ENCODE peak calls at places on chromosomes 5 and 9, in six cellular contexts. B, L, H, E, V and D are unnamed samples. For H3K27me3, the result is how much of the 10 kb centered on the place peaks cover.

GRCh38 chr5:138157626-138158025 is 18.4 kb upstream of the NME5 start:
- DNase-seq in H (no peak), V (no peak), B (no peak), L (no peak), E (no peak), D (no peak)

GRCh38 chr9:84305452-84306131 is 35.0 kb downstream of the SLC28A3 start:
- DNase-seq in H (no peak), E (no peak), V (no peak), L (peak), B (no peak), D (no peak)

GRCh38 chr5:81286059-81286617 is 15.2 kb upstream of the ZCCHC9 start:
- DNase-seq in E (no peak), B (no peak), H (no peak), L (peak), V (no peak), D (no peak)

GRCh38 chr9:132942541-132943182 is 1.8 kb downstream of the TSC1 start:
- DNase-seq in L (no peak), E (no peak), V (no peak), B (no peak), H (no peak), D (no peak)

GRCh38 chr9:130220351-130220750 is 45.2 kb upstream of the HMCN2 start:
- DNase-seq in V (no peak), H (no peak), E (no peak), B (no peak), L (peak), D (peak)

GRCh38 chr5:76675364-76675763 is 40.6 kb upstream of the F2R start:
- DNase-seq in V (no peak), B (no peak), E (no peak), H (no peak), L (no peak), D (no peak)

GRCh38 chr9:18325337-18326011 is 148.5 kb upstream of the ADAMTSL1 start:
- DNase-seq in L (no peak), H (no peak), B (no peak), V (no peak), E (no peak), D (no peak)

GRCh38 chr9:129063061-129063460 is 17.9 kb upstream of the DOLPP1 start:
- DNase-seq in V (no peak), H (no peak), L (no peak), B (no peak), E (no peak), D (no peak)

GRCh38 chr9:19495186-19496028 is 86.6 kb downstream of the ACER2 start:
- DNase-seq in H (no peak), B (no peak), E (no peak), L (peak), V (no peak), D (no peak)

GRCh38 chr5:159163027-159163699 is 46.2 kb downstream of the RNF145 start:
- DNase-seq in L (no peak), B (no peak), E (no peak), H (no peak), V (no peak), D (no peak)

GRCh38 chr9:2335260-2335659 is 286.3 kb upstream of the VLDLR start:
- DNase-seq in B (no peak), H (no peak), L (no peak), V (no peak), E (no peak), D (no peak)

GRCh38 chr5:68409259-68409658 is 193.7 kb downstream of the PIK3R1 start:
- DNase-seq in L (no peak), V (no peak), E (no peak), H (no peak), B (no peak), D (no peak)

GRCh38 chr9:91811024-91811909 is 138.8 kb downstream of the ROR2 start:
- DNase-seq in B (no peak), H (no peak), E (no peak), V (no peak), L (no peak), D (peak)
- H3K4me3 ChIP-seq in B (no peak), H (no peak), E (no peak), V (no peak), L (no peak), D (no peak)

GRCh38 chr5:115429345-115429940 is 115.1 kb downstream of the FEM1C start:
- DNase-seq in B (no peak), V (no peak), E (no peak), L (no peak), H (no peak), D (no peak)

GRCh38 chr5:115431116-115431515 is 113.5 kb downstream of the FEM1C start:
- DNase-seq in E (no peak), L (no peak), V (no peak), H (no peak), B (no peak), D (no peak)

GRCh38 chr5:115430374-115430773 is 114.2 kb downstream of the FEM1C start:
- DNase-seq in V (no peak), H (no peak), E (no peak), B (no peak), L (no peak), D (no peak)

GRCh38 chr5:115428248-115428647 is 116.3 kb downstream of the FEM1C start:
- DNase-seq in H (no peak), V (no peak), E (no peak), L (no peak), B (no peak), D (no peak)

DNA sequence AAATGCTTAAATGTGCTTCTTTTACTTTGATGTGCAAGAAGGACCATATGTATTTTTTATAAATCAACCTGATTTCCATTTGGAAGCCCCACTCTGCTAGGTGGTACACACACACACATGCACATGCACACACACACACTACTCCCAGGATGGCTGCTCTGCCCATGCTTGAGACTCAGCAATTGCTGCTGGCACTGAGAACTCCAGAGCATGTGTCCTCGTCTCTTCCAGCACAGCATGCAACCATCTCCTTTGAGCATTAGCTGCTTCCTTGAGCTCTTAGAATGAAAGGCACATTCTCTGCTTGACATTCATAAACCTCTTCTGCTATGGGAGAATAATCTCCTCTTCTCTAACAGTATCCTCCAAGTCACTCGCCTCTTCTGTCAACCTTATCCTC is 115.9 kb downstream of the FEM1C start:
- DNase-seq in V (no peak), H (no peak), L (no peak), E (no peak), B (no peak), D (no peak)
- H3K27me3 ChIP-seq in V (under half), H (under half), L (under half), E (under half), B (under half), D (under half)

DNA sequence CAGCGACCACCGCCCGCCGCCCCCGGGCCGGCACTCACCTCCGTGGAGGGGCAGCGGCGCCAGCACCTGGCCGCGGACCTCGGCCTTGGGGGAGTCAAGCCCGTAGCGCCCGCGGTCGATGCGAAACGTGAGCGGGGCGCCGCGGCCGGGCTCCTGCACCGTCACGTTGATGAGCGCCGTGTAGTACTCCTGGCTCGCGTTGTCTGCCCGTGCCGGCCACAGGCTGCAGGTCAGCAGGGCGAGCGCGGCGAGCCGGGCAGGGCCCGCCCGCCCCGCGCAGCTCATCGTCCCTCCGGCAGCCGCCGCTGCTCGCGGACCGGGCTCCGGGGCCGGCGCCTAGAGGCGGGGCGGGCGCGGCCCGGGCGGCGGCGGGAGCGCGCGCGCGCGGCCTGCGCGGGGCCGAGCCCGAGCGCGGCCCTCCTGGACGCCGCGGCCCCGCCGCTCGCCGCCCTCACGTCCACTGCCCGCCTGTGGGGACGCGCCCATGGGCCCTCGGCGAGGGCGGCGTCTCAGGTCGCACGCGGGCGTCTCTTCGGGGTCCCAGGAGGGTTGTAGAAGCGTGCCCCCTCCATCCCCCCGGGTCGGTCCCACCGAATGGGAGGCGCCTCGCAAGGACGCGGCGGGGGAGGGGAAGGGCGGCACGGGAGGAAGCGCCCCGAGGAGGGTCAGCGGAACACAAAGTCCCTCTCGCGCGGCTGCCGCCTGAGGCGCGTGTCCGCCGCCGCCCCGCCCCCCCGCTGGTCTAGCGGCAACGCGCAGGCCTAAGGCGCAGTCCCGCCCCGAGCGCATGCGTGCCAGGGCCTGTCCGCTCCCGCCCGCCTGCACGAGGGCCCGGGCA is at the start of gene RNF130:
- DNase-seq in V (peak), H (peak), E (peak), B (peak), L (peak), D (peak)
- H3K4me3 ChIP-seq in V (peak), H (peak), E (peak), B (peak), L (peak), D (peak)

GRCh38 chr5:150172147-150172546 is 5.6 kb downstream of the CDX1 start:
- DNase-seq in V (no peak), L (no peak), E (no peak), B (no peak), H (no peak), D (no peak)
- H3K27me3 ChIP-seq in V (under half), L (under half), E (under half), B (under half), H (under half), D (under half)